ENCODE peak calls at places on chromosomes 3 and 15, in four cellular contexts. One of them, this sample, is unnamed.

GRCh38 chr3:14412831-14413380 is 10.5 kb downstream of the SLC6A6 start:
- DNase-seq in lower lobe of right lung: no peak
- DNase-seq in kidney epithelial cell: no peak
- DNase-seq in HFF-Myc: no peak
- DNase-seq in this sample: no peak

GRCh38 chr15:74045184-74045583 is 37.2 kb downstream of the GOLGA6A start:
- DNase-seq in lower lobe of right lung: no peak
- DNase-seq in kidney epithelial cell: no peak
- DNase-seq in HFF-Myc: no peak
- DNase-seq in this sample: no peak

GRCh38 chr3:168581718-168582332 is 486.1 kb upstream of the GOLIM4 start:
- DNase-seq in lower lobe of right lung: no peak
- DNase-seq in HFF-Myc: no peak
- DNase-seq in kidney epithelial cell: no peak
- DNase-seq in this sample: no peak

GRCh38 chr3:188729422-188729821 is 442.3 kb upstream of the TPRG1 start:
- DNase-seq in lower lobe of right lung: no peak
- DNase-seq in kidney epithelial cell: no peak
- DNase-seq in HFF-Myc: no peak
- DNase-seq in this sample: no peak

GRCh38 chr15:43214592-43215295 is 6.1 kb downstream of the EPB42 start:
- DNase-seq in kidney epithelial cell: no peak
- DNase-seq in HFF-Myc: no peak
- DNase-seq in lower lobe of right lung: no peak
- DNase-seq in this sample: no peak

GRCh38 chr3:45528429-45528828 is 66.1 kb upstream of the LIMD1 start:
- DNase-seq in lower lobe of right lung: no peak
- DNase-seq in HFF-Myc: no peak
- DNase-seq in kidney epithelial cell: no peak
- DNase-seq in this sample: no peak

GRCh38 chr3:184360070-184360833 is 1.2 kb downstream of the CLCN2 start:
- DNase-seq in kidney epithelial cell: no peak
- DNase-seq in lower lobe of right lung: no peak
- DNase-seq in HFF-Myc: no peak
- DNase-seq in this sample: no peak

GRCh38 chr3:25503758-25504157 is 75.7 kb downstream of the RARB start:
- DNase-seq in kidney epithelial cell: no peak
- DNase-seq in HFF-Myc: no peak
- DNase-seq in lower lobe of right lung: no peak
- DNase-seq in this sample: no peak

GRCh38 chr3:138173769-138174420 is 826 bp downstream of the DBR1 start:
- DNase-seq in HFF-Myc: no peak
- DNase-seq in lower lobe of right lung: no peak
- DNase-seq in kidney epithelial cell: no peak
- DNase-seq in this sample: no peak

GRCh38 chr3:59502806-59503205 is 453.0 kb upstream of the CFAP20DC start:
- DNase-seq in lower lobe of right lung: no peak
- DNase-seq in kidney epithelial cell: peak; percentile 42
- DNase-seq in HFF-Myc: peak; percentile 30
- DNase-seq in this sample: no peak

GRCh38 chr15:60803059-60803458 is 324.1 kb upstream of the ICE2 start:
- DNase-seq in kidney epithelial cell: no peak
- DNase-seq in HFF-Myc: no peak
- DNase-seq in lower lobe of right lung: no peak
- DNase-seq in this sample: no peak

GRCh38 chr3:31777092-31777491 is 204.0 kb downstream of the OSBPL10 start:
- DNase-seq in lower lobe of right lung: no peak
- DNase-seq in HFF-Myc: no peak
- DNase-seq in kidney epithelial cell: no peak
- DNase-seq in this sample: no peak

GRCh38 chr3:65569129-65569528 is 469.6 kb downstream of the MAGI1 start:
- DNase-seq in kidney epithelial cell: no peak
- DNase-seq in lower lobe of right lung: no peak
- DNase-seq in HFF-Myc: no peak
- DNase-seq in this sample: no peak

GRCh38 chr3:139630532-139630931 is 47.2 kb downstream of the NMNAT3 start:
- DNase-seq in kidney epithelial cell: no peak
- DNase-seq in lower lobe of right lung: no peak
- DNase-seq in HFF-Myc: no peak
- DNase-seq in this sample: no peak

GRCh38 chr3:59839810-59840515 is 790.1 kb upstream of the CFAP20DC start:
- DNase-seq in kidney epithelial cell: no peak
- DNase-seq in lower lobe of right lung: no peak
- DNase-seq in HFF-Myc: no peak
- DNase-seq in this sample: no peak

GRCh38 chr3:166248784-166249183 is 411.6 kb upstream of the BCHE start:
- DNase-seq in kidney epithelial cell: no peak
- DNase-seq in HFF-Myc: no peak
- DNase-seq in lower lobe of right lung: no peak
- DNase-seq in this sample: no peak

GRCh38 chr3:53819163-53819868 is 26.9 kb downstream of the CHDH start:
- DNase-seq in kidney epithelial cell: no peak
- DNase-seq in lower lobe of right lung: no peak
- DNase-seq in HFF-Myc: no peak
- DNase-seq in this sample: no peak

GRCh38 chr3:77467702-77468407 is 428.0 kb downstream of the ROBO2 start:
- DNase-seq in lower lobe of right lung: no peak
- DNase-seq in kidney epithelial cell: peak; percentile 52
- DNase-seq in HFF-Myc: peak; percentile 47
- DNase-seq in this sample: no peak

GRCh38 chr3:195895078-195895899 is 13.1 kb downstream of the TNK2 start:
- DNase-seq in lower lobe of right lung: peak; percentile 71
- DNase-seq in kidney epithelial cell: no peak
- DNase-seq in HFF-Myc: no peak
- DNase-seq in this sample: peak; percentile 52

GRCh38 chr3:155411500-155412223 is 118.2 kb upstream of the STRIT1 start:
- DNase-seq in lower lobe of right lung: no peak
- DNase-seq in HFF-Myc: no peak
- DNase-seq in kidney epithelial cell: no peak
- DNase-seq in this sample: no peak
- TF ChIP-seq CTCF in lower lobe of right lung: no peak
- TF ChIP-seq CTCF in HFF-Myc: peak; percentile 4
- TF ChIP-seq CTCF in kidney epithelial cell: no peak
- TF ChIP-seq CTCF in this sample: no peak

GRCh38 chr3:9782777-9783176 is 9.5 kb downstream of the TADA3 start:
- DNase-seq in HFF-Myc: no peak
- DNase-seq in lower lobe of right lung: no peak
- DNase-seq in kidney epithelial cell: no peak
- DNase-seq in this sample: no peak
- TF ChIP-seq CTCF in HFF-Myc: no peak
- TF ChIP-seq CTCF in lower lobe of right lung: no peak
- TF ChIP-seq CTCF in kidney epithelial cell: peak; percentile 2
- TF ChIP-seq CTCF in this sample: no peak

GRCh38 chr15:57922780-57923179 is 142.7 kb downstream of the ALDH1A2 start:
- DNase-seq in HFF-Myc: no peak
- DNase-seq in lower lobe of right lung: peak; percentile 86
- DNase-seq in kidney epithelial cell: peak; percentile 31
- DNase-seq in this sample: no peak
- TF ChIP-seq CTCF in HFF-Myc: no peak
- TF ChIP-seq CTCF in lower lobe of right lung: peak; percentile 8
- TF ChIP-seq CTCF in kidney epithelial cell: no peak
- TF ChIP-seq CTCF in this sample: no peak

DNA sequence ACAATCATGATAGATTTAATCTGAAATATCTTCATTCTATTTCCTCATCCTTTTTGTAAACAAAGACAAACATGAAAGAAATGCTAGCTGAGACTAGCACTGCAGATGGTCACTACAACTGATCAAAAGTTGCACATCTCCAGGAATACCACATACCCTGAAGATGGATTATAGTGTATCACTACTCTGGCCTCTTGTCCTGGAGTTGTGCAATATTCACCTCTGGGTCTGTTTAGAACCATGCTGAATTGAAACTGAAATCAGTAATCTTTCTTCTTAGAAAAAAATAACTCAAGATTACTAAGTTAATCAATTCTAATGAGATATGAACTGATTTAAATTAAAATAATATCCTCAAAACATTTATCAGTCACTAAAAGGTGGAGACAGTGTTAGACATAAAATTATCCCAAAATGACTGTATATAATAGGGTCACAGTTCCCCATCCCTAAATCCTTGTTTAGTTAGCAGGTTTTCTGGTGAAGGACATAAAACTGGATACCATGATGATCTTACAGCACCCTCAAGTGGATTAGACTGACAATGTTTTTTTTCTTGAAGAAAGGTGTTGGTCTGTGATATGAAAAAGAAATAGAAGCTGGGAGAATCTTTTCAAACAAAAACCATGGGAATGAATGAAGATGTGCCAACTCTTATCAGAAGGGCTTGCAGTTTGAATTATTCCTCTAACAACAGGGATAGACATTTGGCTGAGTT is 7.2 kb upstream of the TTC14 start:
- DNase-seq in lower lobe of right lung: no peak
- DNase-seq in HFF-Myc: no peak
- DNase-seq in kidney epithelial cell: no peak
- DNase-seq in this sample: no peak
- TF ChIP-seq CTCF in lower lobe of right lung: no peak
- TF ChIP-seq CTCF in HFF-Myc: peak; percentile 13
- TF ChIP-seq CTCF in kidney epithelial cell: peak; percentile 41
- TF ChIP-seq CTCF in this sample: no peak

GRCh38 chr3:148435534-148435933 is 262.2 kb upstream of the AGTR1 start:
- DNase-seq in lower lobe of right lung: no peak
- DNase-seq in kidney epithelial cell: no peak
- DNase-seq in HFF-Myc: no peak
- DNase-seq in this sample: no peak
- TF ChIP-seq CTCF in lower lobe of right lung: no peak
- TF ChIP-seq CTCF in kidney epithelial cell: no peak
- TF ChIP-seq CTCF in HFF-Myc: no peak
- TF ChIP-seq CTCF in this sample: no peak

GRCh38 chr15:44261007-44261706 is 27.4 kb upstream of the GOLM2 start:
- DNase-seq in HFF-Myc: no peak
- DNase-seq in kidney epithelial cell: no peak
- DNase-seq in lower lobe of right lung: no peak
- DNase-seq in this sample: no peak
- TF ChIP-seq CTCF in HFF-Myc: no peak
- TF ChIP-seq CTCF in kidney epithelial cell: no peak
- TF ChIP-seq CTCF in lower lobe of right lung: no peak
- TF ChIP-seq CTCF in this sample: no peak

DNA sequence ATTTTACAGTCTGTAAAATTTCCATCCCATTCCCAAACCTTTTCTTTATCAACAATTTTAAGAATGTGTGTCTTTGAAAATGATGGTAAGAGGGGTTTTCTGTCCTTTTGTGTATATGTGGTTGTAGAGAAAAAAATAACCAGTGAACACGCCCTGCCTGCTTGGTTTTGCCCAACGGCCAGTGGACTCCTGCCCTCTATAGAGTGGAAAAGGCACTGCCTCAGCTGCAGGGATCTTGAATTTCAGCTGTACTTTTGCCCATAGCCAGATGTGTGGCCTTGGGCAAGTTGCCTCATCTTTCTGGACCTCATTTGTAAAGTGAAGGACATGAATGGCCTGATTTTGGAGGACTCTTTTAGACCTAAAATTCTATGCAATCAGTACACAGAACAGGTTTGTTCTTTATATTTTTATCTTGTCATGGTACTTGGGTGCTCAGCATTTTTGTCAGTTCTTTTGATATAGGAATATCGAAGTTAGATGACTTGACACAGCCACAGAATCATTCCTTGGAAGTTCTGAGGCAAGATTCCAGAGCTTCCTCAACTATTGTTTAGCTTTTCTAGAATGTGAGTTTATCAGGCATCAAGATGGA is 81.0 kb downstream of the CLDN11 start:
- DNase-seq in HFF-Myc: peak; percentile 68
- DNase-seq in lower lobe of right lung: no peak
- DNase-seq in kidney epithelial cell: no peak
- DNase-seq in this sample: no peak
- TF ChIP-seq CTCF in HFF-Myc: peak; percentile 77
- TF ChIP-seq CTCF in lower lobe of right lung: peak; percentile 37
- TF ChIP-seq CTCF in kidney epithelial cell: peak; percentile 67
- TF ChIP-seq CTCF in this sample: no peak

GRCh38 chr3:63709576-63709975 is 57.1 kb downstream of the SNTN start:
- DNase-seq in HFF-Myc: no peak
- DNase-seq in lower lobe of right lung: no peak
- DNase-seq in kidney epithelial cell: no peak
- DNase-seq in this sample: no peak
- TF ChIP-seq CTCF in HFF-Myc: no peak
- TF ChIP-seq CTCF in lower lobe of right lung: no peak
- TF ChIP-seq CTCF in kidney epithelial cell: no peak
- TF ChIP-seq CTCF in this sample: no peak